ENCODE peak calls at places on chromosome 22, in ten cellular contexts. K, T, M, V, U, H, R, E, A and C are unnamed samples.

GRCh38 chr22:50157976-50158375 is 12.6 kb upstream of the PANX2 start:
- DNase-seq in R (no peak), E (no peak), H (no peak), A (no peak), V (no peak), K (no peak), M (no peak), U (no peak), T (no peak), C (no peak)

GRCh38 chr22:19289475-19290161 is 1.9 kb downstream of the CLTCL1 start:
- DNase-seq in K (no peak), V (peak), U (no peak), M (no peak), H (peak), E (no peak), T (peak), A (no peak), R (no peak), C (no peak)

GRCh38 chr22:31605851-31606585 is 56.0 kb downstream of the PISD start:
- DNase-seq in H (no peak), U (no peak), T (no peak), R (no peak), K (no peak), E (no peak), V (no peak), M (no peak), A (no peak), C (no peak)

GRCh38 chr22:25747245-25747944 is 5.4 kb downstream of the MYO18B start:
- DNase-seq in E (no peak), K (no peak), V (peak), R (peak), A (no peak), M (no peak), U (no peak), T (peak), H (peak), C (no peak)

GRCh38 chr22:22181515-22181959 is 63.0 kb upstream of the VPREB1 start:
- DNase-seq in E (no peak), T (no peak), R (no peak), H (no peak), V (no peak), A (no peak), U (no peak), K (no peak), M (no peak), C (no peak)

GRCh38 chr22:40597541-40598453 is 38.7 kb downstream of the MRTFA start:
- DNase-seq in E (peak), M (no peak), K (no peak), U (no peak), R (no peak), H (peak), A (no peak), V (peak), T (peak), C (no peak)

GRCh38 chr22:21791635-21792625 is 56.3 kb upstream of the YPEL1 start:
- DNase-seq in E (no peak), M (peak), H (no peak), A (no peak), U (no peak), T (peak), V (no peak), R (no peak), K (no peak), C (no peak)

GRCh38 chr22:46598737-46599424 is 21.3 kb upstream of the GRAMD4 start:
- DNase-seq in U (no peak), R (no peak), V (no peak), M (no peak), E (no peak), K (no peak), H (no peak), T (peak), A (no peak), C (no peak)

GRCh38 chr22:48047722-48048500 is 1285.5 kb downstream of the TBC1D22A start:
- DNase-seq in E (no peak), H (no peak), K (no peak), R (no peak), U (no peak), T (no peak), M (no peak), A (no peak), V (no peak), C (no peak)

GRCh38 chr22:20299736-20300136 is 20.1 kb downstream of the DGCR6L start:
- DNase-seq in V (no peak), U (peak), K (no peak), M (no peak), A (no peak), E (no peak), H (peak), R (no peak), T (no peak), C (no peak)

GRCh38 chr22:31556627-31557203 is 60.4 kb downstream of the SFI1 start:
- DNase-seq in K (no peak), R (no peak), U (no peak), M (peak), T (peak), H (peak), A (no peak), V (peak), E (no peak), C (peak)

GRCh38 chr22:45101828-45102227 is 61.9 kb upstream of the NUP50 start:
- DNase-seq in T (peak), M (peak), V (peak), U (peak), H (peak), R (peak), E (peak), A (no peak), K (no peak), C (peak)

GRCh38 chr22:17489101-17489500 is 74.2 kb upstream of the SLC25A18 start:
- DNase-seq in T (no peak), M (no peak), E (no peak), K (no peak), H (no peak), V (no peak), R (no peak), A (no peak), U (no peak), C (no peak)

GRCh38 chr22:27801197-27801615 is 350 bp downstream of the MN1 start:
- DNase-seq in A (peak), U (peak), E (no peak), R (no peak), M (peak), T (no peak), V (peak), K (peak), H (peak), C (peak)

GRCh38 chr22:42747701-42748513 is 27.2 kb upstream of the A4GALT start:
- DNase-seq in K (no peak), E (no peak), H (peak), M (peak), R (no peak), T (peak), U (no peak), V (peak), A (no peak), C (no peak)

GRCh38 chr22:23147632-23148387 is 2.5 kb downstream of the RAB36 start:
- DNase-seq in E (no peak), V (peak), H (peak), U (no peak), T (peak), M (no peak), K (no peak), R (no peak), A (no peak), C (no peak)

GRCh38 chr22:32106930-32107329 is 52.2 kb downstream of the C22orf42 start:
- DNase-seq in H (peak), M (peak), E (no peak), A (no peak), U (no peak), R (no peak), V (peak), K (peak), T (peak), C (no peak)

GRCh38 chr22:19843107-19843856 is 11.4 kb downstream of the GNB1L start:
- DNase-seq in E (no peak), H (no peak), R (no peak), V (no peak), M (no peak), A (no peak), K (no peak), U (no peak), T (no peak), C (no peak)

GRCh38 chr22:42769574-42770447 is 49.1 kb upstream of the A4GALT start:
- DNase-seq in K (no peak), H (peak), A (no peak), M (peak), E (no peak), T (peak), U (peak), R (peak), V (peak), C (no peak)

GRCh38 chr22:41446057-41446501 is 522 bp downstream of the TOB2 start:
- DNase-seq in H (no peak), R (no peak), E (no peak), T (no peak), A (no peak), M (no peak), V (peak), U (peak), K (no peak), C (no peak)

GRCh38 chr22:37165940-37166674 is 16.4 kb upstream of the IL2RB start:
- DNase-seq in K (no peak), E (no peak), R (no peak), V (no peak), H (no peak), A (no peak), M (no peak), T (no peak), U (no peak), C (no peak)

GRCh38 chr22:17471901-17472566 is 91.3 kb upstream of the SLC25A18 start:
- DNase-seq in H (no peak), U (no peak), E (no peak), R (no peak), A (no peak), K (no peak), T (peak), V (no peak), M (no peak), C (no peak)

GRCh38 chr22:22945195-22945594 is 57.6 kb downstream of the IGLL5 start:
- DNase-seq in A (no peak), E (no peak), R (no peak), M (peak), T (no peak), K (no peak), H (no peak), U (peak), V (no peak), C (no peak)

GRCh38 chr22:36356708-36357694 is 30.8 kb downstream of the MYH9 start:
- DNase-seq in E (no peak), R (no peak), V (peak), T (no peak), H (peak), U (no peak), A (peak), K (no peak), M (no peak), C (no peak)

GRCh38 chr22:26927841-26928240 is 270.5 kb downstream of the MIAT start:
- DNase-seq in V (no peak), A (no peak), U (no peak), R (no peak), K (no peak), E (no peak), H (no peak), T (no peak), M (no peak), C (no peak)

GRCh38 chr22:38570841-38571364 is 920 bp upstream of the DMC1 start:
- DNase-seq in R (no peak), H (peak), K (peak), A (peak), E (peak), U (peak), V (no peak), T (no peak), M (peak), C (peak)

GRCh38 chr22:39240841-39241631 is 3.7 kb downstream of the PDGFB start:
- DNase-seq in T (no peak), R (no peak), M (no peak), K (no peak), H (no peak), U (no peak), E (no peak), V (no peak), A (no peak), C (peak)

GRCh38 chr22:42340695-42341383 is 70.4 kb upstream of the TCF20 start:
- DNase-seq in V (no peak), M (no peak), R (no peak), T (no peak), E (no peak), U (no peak), K (no peak), A (no peak), H (no peak), C (no peak)

GRCh38 chr22:34113381-34113780 is 193.1 kb upstream of the LARGE1 start:
- DNase-seq in E (no peak), T (no peak), K (no peak), A (no peak), U (no peak), R (no peak), M (no peak), V (no peak), H (no peak), C (no peak)

GRCh38 chr22:41397143-41397811 is 15.5 kb downstream of the TEF start:
- DNase-seq in H (no peak), M (no peak), A (no peak), T (no peak), V (no peak), R (no peak), K (no peak), E (no peak), U (no peak), C (no peak)

GRCh38 chr22:49810363-49811013 is 17.2 kb downstream of the BRD1 start:
- DNase-seq in M (no peak), A (no peak), U (no peak), K (no peak), V (peak), E (no peak), T (no peak), H (peak), R (no peak), C (no peak)

GRCh38 chr22:22820626-22821025 is 67.0 kb upstream of the IGLL5 start:
- DNase-seq in T (no peak), H (no peak), K (no peak), E (no peak), M (no peak), U (no peak), A (no peak), R (no peak), V (no peak), C (peak)

GRCh38 chr22:39176067-39176621 is 23.7 kb upstream of the CBX7 start:
- DNase-seq in R (peak), V (peak), K (no peak), A (no peak), U (peak), T (peak), E (no peak), H (peak), M (no peak), C (no peak)

GRCh38 chr22:39543095-39543494 is 10.5 kb upstream of the RPS19BP1 start:
- DNase-seq in H (no peak), R (no peak), E (no peak), M (peak), U (no peak), V (peak), T (no peak), A (no peak), K (no peak), C (no peak)

GRCh38 chr22:44943701-44944324 is 66.0 kb downstream of the PHF21B start:
- DNase-seq in M (no peak), A (no peak), H (no peak), R (no peak), E (no peak), T (no peak), U (no peak), V (no peak), K (no peak), C (no peak)

GRCh38 chr22:49019737-49020136 is 807.9 kb downstream of the BRD1 start:
- DNase-seq in R (no peak), A (no peak), T (no peak), E (no peak), M (no peak), U (no peak), V (no peak), K (no peak), H (no peak), C (no peak)

GRCh38 chr22:49933236-49933921 is 14.9 kb downstream of the CRELD2 start:
- DNase-seq in A (no peak), K (no peak), R (no peak), V (no peak), H (no peak), T (no peak), M (no peak), E (peak), U (peak), C (no peak)

GRCh38 chr22:47850644-47851151 is 1088.2 kb downstream of the TBC1D22A start:
- DNase-seq in R (no peak), K (no peak), V (no peak), T (peak), U (peak), H (peak), A (no peak), M (no peak), E (no peak), C (no peak)

GRCh38 chr22:17810570-17811116 is 36.4 kb upstream of the BID start:
- DNase-seq in V (no peak), T (no peak), A (no peak), E (no peak), R (no peak), U (no peak), K (no peak), M (no peak), H (no peak), C (no peak)

GRCh38 chr22:35046744-35047462 is 19.1 kb upstream of the ISX start:
- DNase-seq in A (no peak), U (no peak), T (no peak), R (no peak), H (no peak), M (peak), V (no peak), K (no peak), E (no peak), C (no peak)